ENCODE peak calls at places on chromosomes 12 and 14, in six cellular contexts. T is stomach, P is heart left ventricle, H is SK-N-MC, Q is neural progenitor cell, F is adrenal gland. N is an unnamed sample.
A peak's percentile ranks its signal among the peaks of the same experiment; 100 is the strongest.

GRCh38 chr12:50788562-50788961 is 24.7 kb downstream of the ATF1 start:
- DNase-seq in T (no peak), P (no peak), H (no peak), Q (no peak), F (no peak), N (no peak)

GRCh38 chr14:33680873-33681272 is 270.0 kb downstream of the EGLN3 start:
- DNase-seq in T (no peak), P (no peak), H (no peak), Q (no peak), F (no peak), N (no peak)

GRCh38 chr12:81365284-81365683 is 287.4 kb downstream of the ACSS3 start:
- DNase-seq in T (no peak), P (no peak), H (no peak), Q (no peak), F (no peak), N (no peak)

GRCh38 chr14:99679996-99680395 is 4.1 kb upstream of the CYP46A1 start:
- DNase-seq in T (no peak), P (peak; percentile 20), H (no peak), Q (no peak), F (no peak), N (no peak)

GRCh38 chr14:96246535-96246839 is 9.5 kb upstream of the BDKRB1 start:
- DNase-seq in T (no peak), P (no peak), H (no peak), Q (no peak), F (no peak), N (no peak)

GRCh38 chr12:107091989-107092641 is 1.2 kb downstream of the CRY1 start:
- DNase-seq in T (no peak), P (no peak), H (peak; percentile 94), Q (peak; percentile 85), F (peak; percentile 48), N (peak; percentile 91)

GRCh38 chr12:89504560-89505346 is 19.8 kb downstream of the GALNT4 start:
- DNase-seq in T (no peak), P (no peak), H (no peak), Q (no peak), F (no peak), N (no peak)

GRCh38 chr12:1443421-1444141 is 150.8 kb downstream of the FBXL14 start:
- DNase-seq in T (no peak), P (no peak), H (no peak), Q (no peak), F (no peak), N (no peak)

GRCh38 chr12:111270773-111271172 is 98.1 kb downstream of the PHETA1 start:
- DNase-seq in T (no peak), P (no peak), H (no peak), Q (no peak), F (no peak), N (no peak)

GRCh38 chr12:107404981-107405380 is 280.6 kb upstream of the PWP1 start:
- DNase-seq in T (no peak), P (no peak), H (no peak), Q (peak; percentile 59), F (peak; percentile 28), N (peak; percentile 68)

GRCh38 chr14:105924951-105925591 is 398.7 kb downstream of the TMEM121 start:
- DNase-seq in T (no peak), P (peak; percentile 28), H (no peak), Q (no peak), F (no peak), N (no peak)

DNA sequence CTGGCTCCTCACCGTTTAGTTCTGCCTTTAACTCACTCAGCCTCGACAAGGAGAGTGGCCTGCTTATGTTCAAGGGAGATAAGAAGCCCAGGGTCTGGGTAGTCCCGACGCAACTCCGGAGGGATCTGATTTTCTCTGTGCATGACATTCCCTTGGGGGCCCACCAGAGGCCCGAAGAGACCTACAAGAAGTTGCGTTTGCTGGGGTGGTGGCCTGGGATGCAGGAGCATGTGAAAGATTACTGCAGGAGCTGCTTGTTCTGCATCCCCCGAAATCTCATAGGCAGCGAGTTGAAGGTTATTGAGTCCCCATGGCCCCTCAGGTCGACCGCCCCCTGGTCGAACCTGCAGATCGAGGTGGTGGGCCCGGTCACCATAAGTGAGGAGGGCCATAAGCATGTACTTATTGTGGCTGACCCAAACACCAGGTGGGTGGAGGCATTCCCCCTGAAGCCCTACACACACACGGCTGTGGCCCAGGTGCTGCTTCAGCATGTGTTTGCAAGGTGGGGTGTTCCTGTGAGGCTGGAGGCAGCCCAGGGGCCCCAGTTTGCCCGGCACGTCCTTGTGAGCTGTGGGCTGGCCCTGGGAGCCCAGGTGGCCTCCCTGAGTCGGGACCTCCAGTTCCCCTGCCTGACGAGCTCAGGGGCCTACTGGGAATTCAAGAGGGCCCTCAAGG is 13.1 kb downstream of the CBLN3 start:
- DNase-seq in T (no peak), P (no peak), H (no peak), Q (no peak), F (no peak), N (no peak)
- H3K27ac ChIP-seq in T (no peak overlapping the region), P (no peak overlapping the region), H (no peak overlapping the region), Q (no peak overlapping the region), F (no peak overlapping the region), N (no peak overlapping the region)

DNA sequence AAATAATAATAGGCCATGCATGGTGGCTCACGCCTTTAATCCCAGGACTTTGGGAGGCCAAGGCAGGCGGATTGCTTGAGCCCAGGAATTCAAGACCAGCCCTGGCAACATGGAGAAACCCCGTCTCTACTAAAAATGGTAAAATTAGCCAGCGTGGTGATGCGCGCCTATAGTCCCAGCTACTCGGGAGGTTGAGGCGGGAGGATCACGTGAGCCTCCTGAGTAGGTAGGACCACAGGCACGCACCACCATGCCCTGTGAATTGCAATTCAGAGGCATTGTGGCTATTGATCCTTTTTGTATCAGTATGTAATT is 2.3 kb downstream of the ARHGDIB start:
- DNase-seq in T (no peak), P (no peak), H (no peak), Q (no peak), F (no peak), N (no peak)
- H3K27ac ChIP-seq in T (peak overlapping the region; percentile 66), P (peak overlapping the region; percentile 92), H (no peak overlapping the region), Q (no peak overlapping the region), F (peak overlapping the region; percentile 56), N (peak overlapping the region; percentile 88)

DNA sequence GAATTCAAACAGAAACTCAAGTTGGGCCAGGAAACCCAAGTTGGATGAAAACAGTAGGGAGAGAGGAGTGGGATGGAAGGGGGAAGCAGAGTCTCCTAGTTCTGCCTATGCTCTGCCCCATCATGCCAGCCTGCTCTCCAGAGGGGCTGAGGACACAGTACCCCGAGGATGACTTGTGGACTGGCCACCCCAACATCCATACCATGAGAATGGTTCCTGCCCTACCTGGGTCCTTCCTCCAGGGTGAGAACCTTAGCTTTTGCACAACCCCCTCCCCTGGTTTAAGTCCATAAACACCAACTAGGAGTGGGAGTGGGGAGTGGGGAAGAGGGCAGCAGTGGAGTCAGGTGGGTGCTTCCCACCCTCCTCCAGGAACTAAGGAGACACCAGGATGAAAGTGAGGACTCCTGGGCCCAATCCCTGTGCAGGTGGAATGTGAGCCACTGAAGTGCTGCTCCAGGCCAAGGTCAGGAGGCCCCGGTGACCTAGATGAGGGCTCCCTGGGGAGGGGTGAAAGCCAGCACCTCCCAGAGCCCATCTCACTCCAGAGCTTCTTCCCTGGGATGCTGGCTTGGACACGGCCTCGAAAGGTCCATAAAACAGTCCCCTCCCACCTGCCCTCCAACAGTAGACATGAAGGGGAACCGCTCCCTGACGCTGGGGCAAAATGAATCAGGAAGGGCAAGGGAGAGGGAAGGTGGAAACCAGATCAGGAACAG is 6.6 kb downstream of the ZNF385A start:
- DNase-seq in T (no peak), P (peak; percentile 54), H (no peak), Q (no peak), F (no peak), N (no peak)
- H3K27ac ChIP-seq in T (no peak overlapping the region), P (no peak overlapping the region), H (no peak overlapping the region), Q (no peak overlapping the region), F (no peak overlapping the region), N (no peak overlapping the region)

GRCh38 chr12:64621257-64621942 is 11.1 kb downstream of the RASSF3 start:
- DNase-seq in T (no peak), P (no peak), H (no peak), Q (no peak), F (no peak), N (no peak)

GRCh38 chr12:64616221-64616620 is 5.9 kb downstream of the RASSF3 start:
- DNase-seq in T (no peak), P (no peak), H (no peak), Q (no peak), F (no peak), N (no peak)

GRCh38 chr12:64624035-64624434 is 13.7 kb downstream of the RASSF3 start:
- DNase-seq in T (no peak), P (no peak), H (no peak), Q (no peak), F (no peak), N (no peak)

GRCh38 chr12:64618953-64619590 is 8.8 kb downstream of the RASSF3 start:
- DNase-seq in T (no peak), P (no peak), H (no peak), Q (no peak), F (no peak), N (no peak)
- H3K27ac ChIP-seq in T (no peak overlapping the region), P (no peak overlapping the region), H (peak overlapping the region; percentile 11), Q (no peak overlapping the region), F (peak overlapping the region; percentile 80), N (no peak overlapping the region)

GRCh38 chr12:94261781-94262180 is 113.4 kb downstream of the PLXNC1 start:
- DNase-seq in T (no peak), P (no peak), H (no peak), Q (no peak), F (no peak), N (no peak)

GRCh38 chr12:94262228-94263010 is 114.0 kb downstream of the PLXNC1 start:
- DNase-seq in T (peak; percentile 68), P (peak; percentile 90), H (no peak), Q (no peak), F (peak; percentile 96), N (peak; percentile 77)

GRCh38 chr12:94261119-94261518 is 112.7 kb downstream of the PLXNC1 start:
- DNase-seq in T (no peak), P (no peak), H (no peak), Q (peak; percentile 87), F (no peak), N (no peak)

GRCh38 chr12:94260017-94260416 is 111.6 kb downstream of the PLXNC1 start:
- DNase-seq in T (no peak), P (no peak), H (no peak), Q (no peak), F (no peak), N (no peak)

DNA sequence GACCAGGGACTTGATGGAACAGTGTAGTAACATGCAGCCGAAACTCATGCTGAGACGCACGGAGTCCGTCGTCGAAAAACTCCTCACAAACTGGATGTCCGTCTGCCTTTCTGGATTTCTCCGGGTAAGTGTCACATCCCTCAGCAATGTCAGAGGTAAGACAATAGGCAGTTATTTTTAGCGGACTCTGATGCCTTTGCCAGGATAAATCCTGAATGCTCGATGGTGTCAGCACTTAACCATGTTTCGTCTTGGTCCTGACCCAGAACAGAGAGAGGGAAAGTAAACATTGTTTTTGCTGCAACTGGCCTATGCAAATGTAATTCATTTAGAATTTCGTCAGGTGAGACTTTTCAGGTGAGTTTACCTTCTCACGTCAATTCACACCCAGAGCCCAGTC is 112.3 kb downstream of the PLXNC1 start:
- DNase-seq in T (no peak), P (no peak), H (no peak), Q (no peak), F (no peak), N (no peak)
- H3K27ac ChIP-seq in T (no peak overlapping the region), P (peak overlapping the region; percentile 91), H (no peak overlapping the region), Q (peak overlapping the region; percentile 92), F (no peak overlapping the region), N (no peak overlapping the region)

GRCh38 chr14:55851961-55852360 is 266.2 kb upstream of the PELI2 start:
- DNase-seq in T (no peak), P (no peak), H (no peak), Q (no peak), F (no peak), N (no peak)
- H3K27ac ChIP-seq in T (no peak overlapping the region), P (no peak overlapping the region), H (no peak overlapping the region), Q (no peak overlapping the region), F (no peak overlapping the region), N (no peak overlapping the region)